ENCODE peak calls at places on chromosomes 5 and 9, in seven cellular contexts. One of them, this sample, is unnamed.

GRCh38 chr9:111038336-111039202 is at the start of gene LPAR1:
- DNase-seq in trophoblast cell: peak; percentile 8
- DNase-seq in IMR-90: peak; percentile 78
- DNase-seq in H1: peak; percentile 72
- DNase-seq in mesendoderm: peak; percentile 78
- DNase-seq in neuronal stem cell: peak; percentile 56
- DNase-seq in mesenchymal stem cell: peak; percentile 71
- DNase-seq in this sample: peak; percentile 66

GRCh38 chr9:98043921-98044320 is 12.6 kb upstream of the NANS start:
- DNase-seq in mesendoderm: no peak
- DNase-seq in trophoblast cell: no peak
- DNase-seq in mesenchymal stem cell: no peak
- DNase-seq in H1: no peak
- DNase-seq in neuronal stem cell: no peak
- DNase-seq in IMR-90: no peak
- DNase-seq in this sample: no peak

GRCh38 chr5:60805470-60805869 is 38.6 kb downstream of the ELOVL7 start:
- DNase-seq in mesenchymal stem cell: no peak
- DNase-seq in neuronal stem cell: no peak
- DNase-seq in H1: no peak
- DNase-seq in trophoblast cell: no peak
- DNase-seq in mesendoderm: peak; percentile 9
- DNase-seq in IMR-90: no peak
- DNase-seq in this sample: no peak

GRCh38 chr9:83583151-83584014 is 39.6 kb upstream of the IDNK start:
- DNase-seq in mesenchymal stem cell: peak; percentile 61
- DNase-seq in neuronal stem cell: peak; percentile 33
- DNase-seq in IMR-90: peak; percentile 59
- DNase-seq in mesendoderm: peak; percentile 81
- DNase-seq in trophoblast cell: peak; percentile 88
- DNase-seq in H1: peak; percentile 80
- DNase-seq in this sample: peak; percentile 77

GRCh38 chr5:1750469-1750868 is 49.2 kb downstream of the MRPL36 start:
- DNase-seq in mesenchymal stem cell: no peak
- DNase-seq in mesendoderm: no peak
- DNase-seq in H1: peak; percentile 31
- DNase-seq in neuronal stem cell: no peak
- DNase-seq in IMR-90: no peak
- DNase-seq in trophoblast cell: no peak
- DNase-seq in this sample: peak; percentile 12

GRCh38 chr9:69980041-69980440 is 63.6 kb upstream of the MAMDC2 start:
- DNase-seq in mesenchymal stem cell: no peak
- DNase-seq in neuronal stem cell: no peak
- DNase-seq in H1: no peak
- DNase-seq in IMR-90: peak; percentile 37
- DNase-seq in mesendoderm: no peak
- DNase-seq in trophoblast cell: peak; percentile 23
- DNase-seq in this sample: no peak

GRCh38 chr5:72600401-72600981 is 93.3 kb upstream of the ZNF366 start:
- DNase-seq in mesendoderm: no peak
- DNase-seq in neuronal stem cell: no peak
- DNase-seq in trophoblast cell: peak; percentile 68
- DNase-seq in H1: no peak
- DNase-seq in IMR-90: peak; percentile 95
- DNase-seq in mesenchymal stem cell: peak; percentile 94
- DNase-seq in this sample: no peak

GRCh38 chr9:105191508-105192118 is 52.8 kb upstream of the SLC44A1 start:
- DNase-seq in IMR-90: no peak
- DNase-seq in mesenchymal stem cell: peak; percentile 14
- DNase-seq in neuronal stem cell: no peak
- DNase-seq in mesendoderm: no peak
- DNase-seq in H1: no peak
- DNase-seq in trophoblast cell: peak; percentile 32
- DNase-seq in this sample: no peak

GRCh38 chr9:1759009-1759408 is 256.1 kb upstream of the SMARCA2 start:
- DNase-seq in IMR-90: no peak
- DNase-seq in mesendoderm: peak; percentile 51
- DNase-seq in neuronal stem cell: no peak
- DNase-seq in trophoblast cell: no peak
- DNase-seq in H1: no peak
- DNase-seq in mesenchymal stem cell: no peak
- DNase-seq in this sample: peak; percentile 32

GRCh38 chr5:143114481-143114880 is 289.0 kb downstream of the NR3C1 start:
- DNase-seq in trophoblast cell: peak; percentile 75
- DNase-seq in mesendoderm: peak; percentile 19
- DNase-seq in IMR-90: no peak
- DNase-seq in neuronal stem cell: no peak
- DNase-seq in H1: no peak
- DNase-seq in mesenchymal stem cell: no peak
- DNase-seq in this sample: no peak

GRCh38 chr5:126462239-126463014 is 39.2 kb downstream of the GRAMD2B start:
- DNase-seq in neuronal stem cell: no peak
- DNase-seq in trophoblast cell: no peak
- DNase-seq in mesendoderm: no peak
- DNase-seq in mesenchymal stem cell: no peak
- DNase-seq in H1: no peak
- DNase-seq in IMR-90: peak; percentile 40
- DNase-seq in this sample: no peak

GRCh38 chr5:168174376-168174775 is 117.1 kb upstream of the WWC1 start:
- DNase-seq in mesendoderm: no peak
- DNase-seq in IMR-90: no peak
- DNase-seq in mesenchymal stem cell: no peak
- DNase-seq in neuronal stem cell: no peak
- DNase-seq in trophoblast cell: no peak
- DNase-seq in H1: no peak
- DNase-seq in this sample: no peak

GRCh38 chr9:128399851-128400250 is 20.8 kb upstream of the CERCAM start:
- DNase-seq in neuronal stem cell: no peak
- DNase-seq in mesenchymal stem cell: no peak
- DNase-seq in IMR-90: no peak
- DNase-seq in mesendoderm: no peak
- DNase-seq in trophoblast cell: no peak
- DNase-seq in H1: no peak
- DNase-seq in this sample: no peak

GRCh38 chr9:128393971-128394370 is 22.8 kb downstream of the URM1 start:
- DNase-seq in mesenchymal stem cell: no peak
- DNase-seq in H1: no peak
- DNase-seq in neuronal stem cell: no peak
- DNase-seq in mesendoderm: no peak
- DNase-seq in IMR-90: no peak
- DNase-seq in trophoblast cell: no peak
- DNase-seq in this sample: no peak

GRCh38 chr9:128396970-128397613 is 23.6 kb upstream of the CERCAM start:
- DNase-seq in neuronal stem cell: no peak
- DNase-seq in H1: no peak
- DNase-seq in IMR-90: no peak
- DNase-seq in trophoblast cell: no peak
- DNase-seq in mesendoderm: no peak
- DNase-seq in mesenchymal stem cell: no peak
- DNase-seq in this sample: peak; percentile 75

GRCh38 chr9:128394404-128395168 is 23.4 kb downstream of the URM1 start:
- DNase-seq in trophoblast cell: no peak
- DNase-seq in neuronal stem cell: no peak
- DNase-seq in IMR-90: no peak
- DNase-seq in mesendoderm: no peak
- DNase-seq in H1: no peak
- DNase-seq in mesenchymal stem cell: no peak
- DNase-seq in this sample: no peak

GRCh38 chr9:128397831-128398230 is 22.8 kb upstream of the CERCAM start:
- DNase-seq in mesenchymal stem cell: no peak
- DNase-seq in trophoblast cell: no peak
- DNase-seq in H1: no peak
- DNase-seq in mesendoderm: no peak
- DNase-seq in IMR-90: no peak
- DNase-seq in neuronal stem cell: no peak
- DNase-seq in this sample: no peak
- H3K27me3 ChIP-seq in mesenchymal stem cell: peaks cover 44% of the 10 kb centered on the region
- H3K27me3 ChIP-seq in trophoblast cell: peaks cover 21% of the 10 kb centered on the region
- H3K27me3 ChIP-seq in H1: peaks cover 91% of the 10 kb centered on the region
- H3K27me3 ChIP-seq in mesendoderm: peaks cover 22% of the 10 kb centered on the region
- H3K27me3 ChIP-seq in IMR-90: peaks cover 16% of the 10 kb centered on the region
- H3K27me3 ChIP-seq in neuronal stem cell: no peaks in the 10 kb centered on the region
- H3K27me3 ChIP-seq in this sample: peaks cover 74% of the 10 kb centered on the region

DNA sequence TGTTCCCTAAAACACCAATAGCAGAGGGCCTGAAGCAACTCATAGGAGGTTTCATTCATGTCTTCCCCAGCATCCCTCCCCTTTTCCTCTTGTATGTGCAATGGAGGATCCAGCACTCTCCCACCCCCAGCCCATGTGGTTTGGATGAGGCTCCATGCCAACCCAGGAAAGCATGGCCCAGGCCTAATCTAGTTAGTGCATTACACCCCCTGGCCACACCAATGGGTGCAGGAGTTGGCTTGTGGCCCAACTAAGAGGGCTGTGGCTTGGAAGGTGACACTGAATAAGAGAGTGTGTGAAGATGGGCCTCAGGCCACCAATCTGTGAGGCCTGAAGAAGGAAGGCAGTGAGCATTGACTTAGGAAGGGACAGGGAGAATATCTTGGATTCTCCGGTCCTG is 70.8 kb upstream of the SMIM23 start:
- DNase-seq in trophoblast cell: no peak
- DNase-seq in mesendoderm: no peak
- DNase-seq in mesenchymal stem cell: no peak
- DNase-seq in neuronal stem cell: no peak
- DNase-seq in H1: peak; percentile 22
- DNase-seq in IMR-90: no peak
- DNase-seq in this sample: peak; percentile 9
- H3K4ac ChIP-seq in trophoblast cell: no peak overlapping the region
- H3K4ac ChIP-seq in mesendoderm: no peak overlapping the region
- H3K4ac ChIP-seq in mesenchymal stem cell: no peak overlapping the region
- H3K4ac ChIP-seq in neuronal stem cell: no peak overlapping the region
- H3K4ac ChIP-seq in H1: no peak overlapping the region
- H3K4ac ChIP-seq in IMR-90: no peak overlapping the region
- H3K4ac ChIP-seq in this sample: no peak overlapping the region

GRCh38 chr9:3528466-3528865 is 2.7 kb upstream of the RFX3 start:
- DNase-seq in mesendoderm: no peak
- DNase-seq in H1: no peak
- DNase-seq in neuronal stem cell: no peak
- DNase-seq in trophoblast cell: no peak
- DNase-seq in mesenchymal stem cell: no peak
- DNase-seq in IMR-90: no peak
- DNase-seq in this sample: no peak
- H3K4me1 ChIP-seq in mesendoderm: peaks cover 5% of the 10 kb centered on the region
- H3K4me1 ChIP-seq in H1: peaks cover 4% of the 10 kb centered on the region
- H3K4me1 ChIP-seq in neuronal stem cell: peaks cover 7% of the 10 kb centered on the region
- H3K4me1 ChIP-seq in trophoblast cell: no peaks in the 10 kb centered on the region
- H3K4me1 ChIP-seq in mesenchymal stem cell: peaks cover 2% of the 10 kb centered on the region
- H3K4me1 ChIP-seq in IMR-90: no peaks in the 10 kb centered on the region
- H3K4me1 ChIP-seq in this sample: no peaks in the 10 kb centered on the region

DNA sequence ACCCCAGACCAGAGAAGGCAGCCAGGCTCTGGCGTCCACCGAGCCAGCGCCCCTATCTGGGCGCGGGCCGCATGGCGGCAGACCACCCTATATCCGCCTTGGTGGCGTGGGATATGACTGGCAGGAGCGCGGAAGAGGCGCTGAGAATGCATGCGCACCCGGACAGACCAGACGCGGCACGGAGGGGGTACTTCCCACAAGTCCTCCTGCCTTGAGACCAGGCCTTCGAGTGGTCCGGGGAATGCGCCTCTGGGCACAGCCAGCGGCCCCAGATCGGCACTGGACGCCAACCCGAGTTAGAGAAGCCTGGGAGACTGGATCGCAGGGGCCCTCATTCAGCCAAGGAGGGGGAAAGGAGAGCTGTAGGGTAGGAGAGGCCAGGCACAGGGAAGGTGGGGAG is 2.5 kb upstream of the LMX1B start:
- DNase-seq in mesendoderm: no peak
- DNase-seq in H1: no peak
- DNase-seq in mesenchymal stem cell: no peak
- DNase-seq in IMR-90: no peak
- DNase-seq in trophoblast cell: no peak
- DNase-seq in neuronal stem cell: no peak
- DNase-seq in this sample: no peak
- H3K27me3 ChIP-seq in mesendoderm: peaks cover 67% of the 10 kb centered on the region
- H3K27me3 ChIP-seq in H1: peaks cover 78% of the 10 kb centered on the region
- H3K27me3 ChIP-seq in mesenchymal stem cell: peaks cover 88% of the 10 kb centered on the region
- H3K27me3 ChIP-seq in IMR-90: peaks cover 92% of the 10 kb centered on the region
- H3K27me3 ChIP-seq in trophoblast cell: peaks cover 70% of the 10 kb centered on the region
- H3K27me3 ChIP-seq in neuronal stem cell: peaks cover 90% of the 10 kb centered on the region
- H3K27me3 ChIP-seq in this sample: peaks cover 67% of the 10 kb centered on the region

GRCh38 chr5:141439411-141440141 is 9.3 kb downstream of the PCDHGA12 start:
- DNase-seq in mesenchymal stem cell: no peak
- DNase-seq in IMR-90: no peak
- DNase-seq in mesendoderm: no peak
- DNase-seq in trophoblast cell: peak; percentile 64
- DNase-seq in H1: no peak
- DNase-seq in neuronal stem cell: no peak
- DNase-seq in this sample: no peak
- H3K4ac ChIP-seq in mesenchymal stem cell: no peak overlapping the region
- H3K4ac ChIP-seq in IMR-90: no peak overlapping the region
- H3K4ac ChIP-seq in mesendoderm: no peak overlapping the region
- H3K4ac ChIP-seq in trophoblast cell: no peak overlapping the region
- H3K4ac ChIP-seq in H1: no peak overlapping the region
- H3K4ac ChIP-seq in neuronal stem cell: no peak overlapping the region
- H3K4ac ChIP-seq in this sample: no peak overlapping the region

GRCh38 chr5:42555010-42555409 is 131.8 kb downstream of the GHR start:
- DNase-seq in mesendoderm: no peak
- DNase-seq in neuronal stem cell: no peak
- DNase-seq in H1: no peak
- DNase-seq in trophoblast cell: no peak
- DNase-seq in IMR-90: no peak
- DNase-seq in mesenchymal stem cell: no peak
- DNase-seq in this sample: no peak

GRCh38 chr5:42553461-42553860 is 130.2 kb downstream of the GHR start:
- DNase-seq in trophoblast cell: peak; percentile 93
- DNase-seq in IMR-90: no peak
- DNase-seq in mesenchymal stem cell: no peak
- DNase-seq in H1: no peak
- DNase-seq in mesendoderm: peak; percentile 88
- DNase-seq in neuronal stem cell: no peak
- DNase-seq in this sample: no peak

GRCh38 chr5:42555797-42556196 is 132.6 kb downstream of the GHR start:
- DNase-seq in trophoblast cell: peak; percentile 88
- DNase-seq in H1: no peak
- DNase-seq in IMR-90: no peak
- DNase-seq in mesenchymal stem cell: no peak
- DNase-seq in neuronal stem cell: no peak
- DNase-seq in mesendoderm: peak; percentile 51
- DNase-seq in this sample: no peak

GRCh38 chr5:42552597-42552996 is 129.4 kb downstream of the GHR start:
- DNase-seq in trophoblast cell: peak; percentile 38
- DNase-seq in IMR-90: no peak
- DNase-seq in neuronal stem cell: no peak
- DNase-seq in H1: no peak
- DNase-seq in mesendoderm: no peak
- DNase-seq in mesenchymal stem cell: no peak
- DNase-seq in this sample: no peak

DNA sequence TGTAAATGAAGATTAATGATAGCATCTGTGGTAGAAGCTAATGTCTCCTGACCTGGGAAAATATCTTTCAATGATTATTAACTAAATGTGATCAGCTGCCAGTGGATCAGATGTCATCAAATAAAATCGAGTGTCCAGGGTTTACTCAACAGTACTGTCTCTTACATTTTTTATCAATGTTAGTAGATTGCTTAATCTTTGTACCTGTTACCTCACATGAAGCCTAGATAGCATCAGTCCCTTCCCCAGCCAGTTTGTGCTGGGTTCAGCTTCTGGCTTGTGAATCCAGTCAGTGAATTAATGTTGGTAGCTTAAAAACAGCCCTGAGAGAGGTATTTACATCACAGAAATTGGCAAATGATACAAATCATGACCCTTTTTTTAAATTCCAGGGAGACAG is 134.4 kb downstream of the GHR start:
- DNase-seq in mesendoderm: no peak
- DNase-seq in mesenchymal stem cell: no peak
- DNase-seq in trophoblast cell: peak; percentile 6
- DNase-seq in H1: no peak
- DNase-seq in neuronal stem cell: no peak
- DNase-seq in IMR-90: no peak
- DNase-seq in this sample: no peak
- H3K4me1 ChIP-seq in mesendoderm: peaks cover 3% of the 10 kb centered on the region
- H3K4me1 ChIP-seq in mesenchymal stem cell: no peaks in the 10 kb centered on the region
- H3K4me1 ChIP-seq in trophoblast cell: no peaks in the 10 kb centered on the region
- H3K4me1 ChIP-seq in H1: no peaks in the 10 kb centered on the region
- H3K4me1 ChIP-seq in neuronal stem cell: no peaks in the 10 kb centered on the region
- H3K4me1 ChIP-seq in IMR-90: no peaks in the 10 kb centered on the region
- H3K4me1 ChIP-seq in this sample: no peaks in the 10 kb centered on the region